ENCODE peak calls at places on chromosome 21, in ten cellular contexts. One of them, this sample, is unnamed.

GRCh38 chr21:44454747-44455523 is at the start of gene LRRC3:
- DNase-seq in K562: peak
- DNase-seq in tibial nerve: peak
- DNase-seq in caudate nucleus: no peak
- DNase-seq in HTR-8/SVneo: peak
- DNase-seq in myocyte: no peak
- DNase-seq in A549: peak
- DNase-seq in left ventricle myocardium inferior: peak
- DNase-seq in COLO829: peak
- DNase-seq in Calu3: peak
- DNase-seq in this sample: peak

GRCh38 chr21:35664683-35665082 is 395.6 kb downstream of the SETD4 start:
- DNase-seq in K562: no peak
- DNase-seq in caudate nucleus: no peak
- DNase-seq in COLO829: peak
- DNase-seq in A549: no peak
- DNase-seq in tibial nerve: no peak
- DNase-seq in Calu3: peak
- DNase-seq in myocyte: peak
- DNase-seq in left ventricle myocardium inferior: no peak
- DNase-seq in HTR-8/SVneo: no peak
- DNase-seq in this sample: no peak

GRCh38 chr21:19322360-19322759 is 918.8 kb upstream of the TMPRSS15 start:
- DNase-seq in tibial nerve: no peak
- DNase-seq in HTR-8/SVneo: no peak
- DNase-seq in Calu3: no peak
- DNase-seq in K562: no peak
- DNase-seq in A549: no peak
- DNase-seq in COLO829: no peak
- DNase-seq in caudate nucleus: no peak
- DNase-seq in left ventricle myocardium inferior: no peak
- DNase-seq in myocyte: no peak
- DNase-seq in this sample: peak

GRCh38 chr21:25329227-25329626 is 278.1 kb downstream of the MRPL39 start:
- DNase-seq in COLO829: no peak
- DNase-seq in Calu3: no peak
- DNase-seq in left ventricle myocardium inferior: no peak
- DNase-seq in tibial nerve: no peak
- DNase-seq in HTR-8/SVneo: peak
- DNase-seq in K562: no peak
- DNase-seq in myocyte: no peak
- DNase-seq in caudate nucleus: no peak
- DNase-seq in A549: no peak
- DNase-seq in this sample: no peak

GRCh38 chr21:41932576-41933258 is 21.1 kb downstream of the C2CD2 start:
- DNase-seq in Calu3: no peak
- DNase-seq in myocyte: peak
- DNase-seq in tibial nerve: no peak
- DNase-seq in left ventricle myocardium inferior: peak
- DNase-seq in HTR-8/SVneo: peak
- DNase-seq in COLO829: no peak
- DNase-seq in K562: peak
- DNase-seq in A549: no peak
- DNase-seq in caudate nucleus: no peak
- DNase-seq in this sample: peak

GRCh38 chr21:38538353-38538752 is 40.1 kb upstream of the ERG start:
- DNase-seq in COLO829: no peak
- DNase-seq in A549: no peak
- DNase-seq in caudate nucleus: no peak
- DNase-seq in K562: no peak
- DNase-seq in Calu3: no peak
- DNase-seq in myocyte: no peak
- DNase-seq in HTR-8/SVneo: no peak
- DNase-seq in tibial nerve: no peak
- DNase-seq in left ventricle myocardium inferior: no peak
- DNase-seq in this sample: no peak

GRCh38 chr21:45550552-45551210 is 8.4 kb upstream of the SLC19A1 start:
- DNase-seq in myocyte: no peak
- DNase-seq in left ventricle myocardium inferior: peak
- DNase-seq in HTR-8/SVneo: no peak
- DNase-seq in K562: no peak
- DNase-seq in Calu3: no peak
- DNase-seq in caudate nucleus: no peak
- DNase-seq in COLO829: no peak
- DNase-seq in A549: no peak
- DNase-seq in tibial nerve: no peak
- DNase-seq in this sample: peak

GRCh38 chr21:35394634-35395369 is 345.7 kb upstream of the RUNX1 start:
- DNase-seq in tibial nerve: no peak
- DNase-seq in K562: no peak
- DNase-seq in Calu3: no peak
- DNase-seq in HTR-8/SVneo: no peak
- DNase-seq in left ventricle myocardium inferior: no peak
- DNase-seq in COLO829: no peak
- DNase-seq in myocyte: peak
- DNase-seq in A549: no peak
- DNase-seq in caudate nucleus: no peak
- DNase-seq in this sample: no peak

GRCh38 chr21:45788635-45789506 is 145.3 kb downstream of the PCBP3 start:
- DNase-seq in left ventricle myocardium inferior: no peak
- DNase-seq in tibial nerve: no peak
- DNase-seq in caudate nucleus: no peak
- DNase-seq in myocyte: no peak
- DNase-seq in Calu3: no peak
- DNase-seq in COLO829: no peak
- DNase-seq in K562: no peak
- DNase-seq in A549: no peak
- DNase-seq in HTR-8/SVneo: no peak
- DNase-seq in this sample: no peak

GRCh38 chr21:46211786-46212720 is 16.5 kb downstream of the LSS start:
- DNase-seq in myocyte: peak
- DNase-seq in COLO829: no peak
- DNase-seq in K562: no peak
- DNase-seq in HTR-8/SVneo: no peak
- DNase-seq in tibial nerve: no peak
- DNase-seq in caudate nucleus: no peak
- DNase-seq in A549: no peak
- DNase-seq in left ventricle myocardium inferior: no peak
- DNase-seq in Calu3: no peak
- DNase-seq in this sample: no peak

GRCh38 chr21:27633631-27634030 is 666.7 kb upstream of the ADAMTS5 start:
- DNase-seq in caudate nucleus: no peak
- DNase-seq in tibial nerve: no peak
- DNase-seq in A549: no peak
- DNase-seq in left ventricle myocardium inferior: no peak
- DNase-seq in COLO829: no peak
- DNase-seq in myocyte: no peak
- DNase-seq in Calu3: no peak
- DNase-seq in K562: no peak
- DNase-seq in HTR-8/SVneo: no peak
- DNase-seq in this sample: no peak

GRCh38 chr21:42373181-42373907 is 7.0 kb upstream of the TFF1 start:
- DNase-seq in Calu3: no peak
- DNase-seq in A549: no peak
- DNase-seq in K562: peak
- DNase-seq in left ventricle myocardium inferior: no peak
- DNase-seq in caudate nucleus: no peak
- DNase-seq in myocyte: no peak
- DNase-seq in COLO829: no peak
- DNase-seq in tibial nerve: no peak
- DNase-seq in HTR-8/SVneo: no peak
- DNase-seq in this sample: no peak

GRCh38 chr21:41993744-41994143 is 16.4 kb downstream of the ZBTB21 start:
- DNase-seq in left ventricle myocardium inferior: no peak
- DNase-seq in A549: no peak
- DNase-seq in K562: no peak
- DNase-seq in Calu3: no peak
- DNase-seq in COLO829: no peak
- DNase-seq in HTR-8/SVneo: no peak
- DNase-seq in caudate nucleus: no peak
- DNase-seq in myocyte: peak
- DNase-seq in tibial nerve: no peak
- DNase-seq in this sample: no peak

GRCh38 chr21:33490991-33491372 is 534 bp downstream of the DNAJC28 start:
- DNase-seq in Calu3: no peak
- DNase-seq in caudate nucleus: no peak
- DNase-seq in COLO829: no peak
- DNase-seq in HTR-8/SVneo: peak
- DNase-seq in left ventricle myocardium inferior: no peak
- DNase-seq in K562: no peak
- DNase-seq in tibial nerve: no peak
- DNase-seq in A549: no peak
- DNase-seq in myocyte: peak
- DNase-seq in this sample: no peak

GRCh38 chr21:29793712-29794111 is 146.1 kb downstream of the GRIK1 start:
- DNase-seq in myocyte: no peak
- DNase-seq in left ventricle myocardium inferior: no peak
- DNase-seq in K562: no peak
- DNase-seq in caudate nucleus: no peak
- DNase-seq in Calu3: no peak
- DNase-seq in A549: no peak
- DNase-seq in HTR-8/SVneo: no peak
- DNase-seq in COLO829: no peak
- DNase-seq in tibial nerve: no peak
- DNase-seq in this sample: no peak

GRCh38 chr21:29436143-29436542 is 137.4 kb downstream of the BACH1 start:
- DNase-seq in HTR-8/SVneo: no peak
- DNase-seq in myocyte: no peak
- DNase-seq in caudate nucleus: no peak
- DNase-seq in K562: no peak
- DNase-seq in Calu3: no peak
- DNase-seq in left ventricle myocardium inferior: peak
- DNase-seq in A549: no peak
- DNase-seq in COLO829: no peak
- DNase-seq in tibial nerve: no peak
- DNase-seq in this sample: peak

GRCh38 chr21:25283720-25284119 is 323.6 kb downstream of the MRPL39 start:
- DNase-seq in Calu3: no peak
- DNase-seq in HTR-8/SVneo: no peak
- DNase-seq in caudate nucleus: no peak
- DNase-seq in tibial nerve: no peak
- DNase-seq in myocyte: peak
- DNase-seq in COLO829: peak
- DNase-seq in left ventricle myocardium inferior: no peak
- DNase-seq in K562: no peak
- DNase-seq in A549: no peak
- DNase-seq in this sample: peak

GRCh38 chr21:38121888-38122705 is 134.7 kb upstream of the KCNJ15 start:
- DNase-seq in Calu3: no peak
- DNase-seq in caudate nucleus: no peak
- DNase-seq in A549: no peak
- DNase-seq in left ventricle myocardium inferior: no peak
- DNase-seq in COLO829: no peak
- DNase-seq in K562: peak
- DNase-seq in HTR-8/SVneo: no peak
- DNase-seq in tibial nerve: no peak
- DNase-seq in myocyte: no peak
- DNase-seq in this sample: no peak

GRCh38 chr21:39387461-39388037 is 38.7 kb upstream of the HMGN1 start:
- DNase-seq in A549: peak
- DNase-seq in myocyte: peak
- DNase-seq in Calu3: peak
- DNase-seq in COLO829: peak
- DNase-seq in left ventricle myocardium inferior: peak
- DNase-seq in caudate nucleus: peak
- DNase-seq in K562: peak
- DNase-seq in HTR-8/SVneo: peak
- DNase-seq in tibial nerve: peak
- DNase-seq in this sample: peak

GRCh38 chr21:33300701-33301631 is 23.8 kb upstream of the IFNAR1 start:
- DNase-seq in K562: peak
- DNase-seq in Calu3: no peak
- DNase-seq in myocyte: no peak
- DNase-seq in HTR-8/SVneo: no peak
- DNase-seq in COLO829: peak
- DNase-seq in left ventricle myocardium inferior: no peak
- DNase-seq in tibial nerve: no peak
- DNase-seq in caudate nucleus: no peak
- DNase-seq in A549: no peak
- DNase-seq in this sample: peak

GRCh38 chr21:43613755-43614638 is 45.3 kb downstream of the HSF2BP start:
- DNase-seq in caudate nucleus: no peak
- DNase-seq in HTR-8/SVneo: no peak
- DNase-seq in left ventricle myocardium inferior: no peak
- DNase-seq in K562: peak
- DNase-seq in COLO829: no peak
- DNase-seq in A549: no peak
- DNase-seq in myocyte: peak
- DNase-seq in Calu3: no peak
- DNase-seq in tibial nerve: no peak
- DNase-seq in this sample: no peak

GRCh38 chr21:17738171-17738953 is 80.8 kb downstream of the C21orf91 start:
- DNase-seq in caudate nucleus: no peak
- DNase-seq in myocyte: no peak
- DNase-seq in K562: no peak
- DNase-seq in COLO829: no peak
- DNase-seq in HTR-8/SVneo: no peak
- DNase-seq in tibial nerve: no peak
- DNase-seq in A549: no peak
- DNase-seq in Calu3: peak
- DNase-seq in left ventricle myocardium inferior: no peak
- DNase-seq in this sample: peak

GRCh38 chr21:44382536-44382935 is 29.1 kb downstream of the TRPM2 start:
- DNase-seq in HTR-8/SVneo: no peak
- DNase-seq in COLO829: no peak
- DNase-seq in K562: no peak
- DNase-seq in A549: no peak
- DNase-seq in left ventricle myocardium inferior: no peak
- DNase-seq in tibial nerve: no peak
- DNase-seq in myocyte: no peak
- DNase-seq in caudate nucleus: no peak
- DNase-seq in Calu3: no peak
- DNase-seq in this sample: no peak

GRCh38 chr21:14889080-14889805 is 175.6 kb downstream of the NRIP1 start:
- DNase-seq in caudate nucleus: no peak
- DNase-seq in A549: no peak
- DNase-seq in left ventricle myocardium inferior: no peak
- DNase-seq in COLO829: no peak
- DNase-seq in K562: no peak
- DNase-seq in HTR-8/SVneo: no peak
- DNase-seq in myocyte: peak
- DNase-seq in Calu3: peak
- DNase-seq in tibial nerve: peak
- DNase-seq in this sample: no peak

GRCh38 chr21:46159390-46159789 is 4.0 kb upstream of the FTCD start:
- DNase-seq in K562: no peak
- DNase-seq in HTR-8/SVneo: no peak
- DNase-seq in caudate nucleus: no peak
- DNase-seq in tibial nerve: no peak
- DNase-seq in A549: no peak
- DNase-seq in myocyte: no peak
- DNase-seq in left ventricle myocardium inferior: no peak
- DNase-seq in Calu3: no peak
- DNase-seq in COLO829: no peak
- DNase-seq in this sample: no peak

GRCh38 chr21:45857761-45858160 is 123.8 kb upstream of the COL6A1 start:
- DNase-seq in caudate nucleus: no peak
- DNase-seq in COLO829: no peak
- DNase-seq in tibial nerve: no peak
- DNase-seq in K562: no peak
- DNase-seq in left ventricle myocardium inferior: no peak
- DNase-seq in Calu3: no peak
- DNase-seq in HTR-8/SVneo: no peak
- DNase-seq in A549: no peak
- DNase-seq in myocyte: no peak
- DNase-seq in this sample: no peak

GRCh38 chr21:45209046-45209445 is 78.6 kb downstream of the POFUT2 start:
- DNase-seq in left ventricle myocardium inferior: no peak
- DNase-seq in K562: no peak
- DNase-seq in caudate nucleus: no peak
- DNase-seq in myocyte: peak
- DNase-seq in Calu3: no peak
- DNase-seq in COLO829: peak
- DNase-seq in HTR-8/SVneo: peak
- DNase-seq in A549: no peak
- DNase-seq in tibial nerve: no peak
- DNase-seq in this sample: no peak

GRCh38 chr21:41548781-41549180 is 40.8 kb upstream of the TMPRSS2 start:
- DNase-seq in tibial nerve: no peak
- DNase-seq in HTR-8/SVneo: no peak
- DNase-seq in left ventricle myocardium inferior: no peak
- DNase-seq in Calu3: no peak
- DNase-seq in caudate nucleus: no peak
- DNase-seq in myocyte: no peak
- DNase-seq in K562: no peak
- DNase-seq in COLO829: no peak
- DNase-seq in A549: no peak
- DNase-seq in this sample: peak